ENCODE peak calls at places on chromosomes 5 and 9, in five cellular contexts. G, D, Y, Q and L are unnamed samples.

GRCh38 chr5:169805937-169806700 is 169.0 kb downstream of the DOCK2 start:
- DNase-seq in D (no peak), Q (peak; percentile 66), Y (no peak), G (no peak), L (peak; percentile 64)

GRCh38 chr9:113808391-113809191 is 67.5 kb upstream of the ZNF618 start:
- DNase-seq in D (no peak), Y (no peak), Q (no peak), G (peak; percentile 64), L (no peak)

GRCh38 chr9:116935149-116935897 is 248.2 kb downstream of the TRIM32 start:
- DNase-seq in Y (no peak), G (no peak), Q (peak; percentile 55), D (no peak), L (no peak)

GRCh38 chr5:157761690-157762611 is 18.4 kb downstream of the LSM11 start:
- DNase-seq in Q (no peak), D (no peak), G (no peak), Y (no peak), L (peak; percentile 74)

GRCh38 chr5:122163151-122164069 is 34.1 kb downstream of the ZNF474 start:
- DNase-seq in D (peak; percentile 48), Y (no peak), Q (no peak), G (peak; percentile 75), L (no peak)

GRCh38 chr5:1728846-1729245 is 70.8 kb downstream of the MRPL36 start:
- DNase-seq in Q (no peak), D (no peak), G (peak; percentile 17), Y (peak; percentile 39), L (no peak)

GRCh38 chr5:107979900-107980299 is 309.2 kb upstream of the EFNA5 start:
- DNase-seq in D (no peak), G (no peak), Y (no peak), Q (no peak), L (no peak)

GRCh38 chr9:136622538-136622948 is 40.2 kb upstream of the EGFL7 start:
- DNase-seq in G (no peak), D (no peak), Y (no peak), Q (no peak), L (no peak)

GRCh38 chr9:79858509-79858908 is 286.7 kb downstream of the TLE4 start:
- DNase-seq in Y (no peak), Q (no peak), D (no peak), G (no peak), L (peak; percentile 27)

GRCh38 chr9:4594545-4594944 is 67.5 kb upstream of the PLPP6 start:
- DNase-seq in Y (no peak), G (no peak), D (no peak), Q (no peak), L (no peak)

GRCh38 chr5:68562308-68562707 is 346.8 kb downstream of the PIK3R1 start:
- DNase-seq in G (no peak), Y (no peak), Q (no peak), D (no peak), L (no peak)

GRCh38 chr9:136329636-136330405 is 2.5 kb downstream of the GPSM1 start:
- DNase-seq in D (no peak), G (no peak), Y (no peak), Q (no peak), L (no peak)

GRCh38 chr9:35538361-35539234 is 48.7 kb downstream of the RUSC2 start:
- DNase-seq in Y (peak; percentile 86), G (peak; percentile 81), D (peak; percentile 57), Q (no peak), L (no peak)

GRCh38 chr5:95984287-95984938 is 22.8 kb upstream of the ELL2 start:
- DNase-seq in Q (no peak), G (no peak), D (no peak), Y (no peak), L (no peak)

GRCh38 chr9:110031511-110032173 is 176.3 kb downstream of the C9orf152 start:
- DNase-seq in G (no peak), Q (no peak), Y (no peak), D (no peak), L (no peak)

GRCh38 chr9:134216961-134217360 is 52.6 kb upstream of the RNU6ATAC start:
- DNase-seq in Q (no peak), D (no peak), Y (no peak), G (no peak), L (no peak)

GRCh38 chr9:134218230-134218629 is 53.9 kb upstream of the RNU6ATAC start:
- DNase-seq in Q (no peak), Y (no peak), D (no peak), G (no peak), L (no peak)

GRCh38 chr9:134216449-134216951 is 52.1 kb upstream of the RNU6ATAC start:
- DNase-seq in D (no peak), G (no peak), Q (no peak), Y (peak; percentile 45), L (no peak)

GRCh38 chr9:134215709-134216448 is 51.5 kb upstream of the RNU6ATAC start:
- DNase-seq in Y (peak; percentile 50), Q (no peak), G (no peak), D (no peak), L (no peak)

DNA sequence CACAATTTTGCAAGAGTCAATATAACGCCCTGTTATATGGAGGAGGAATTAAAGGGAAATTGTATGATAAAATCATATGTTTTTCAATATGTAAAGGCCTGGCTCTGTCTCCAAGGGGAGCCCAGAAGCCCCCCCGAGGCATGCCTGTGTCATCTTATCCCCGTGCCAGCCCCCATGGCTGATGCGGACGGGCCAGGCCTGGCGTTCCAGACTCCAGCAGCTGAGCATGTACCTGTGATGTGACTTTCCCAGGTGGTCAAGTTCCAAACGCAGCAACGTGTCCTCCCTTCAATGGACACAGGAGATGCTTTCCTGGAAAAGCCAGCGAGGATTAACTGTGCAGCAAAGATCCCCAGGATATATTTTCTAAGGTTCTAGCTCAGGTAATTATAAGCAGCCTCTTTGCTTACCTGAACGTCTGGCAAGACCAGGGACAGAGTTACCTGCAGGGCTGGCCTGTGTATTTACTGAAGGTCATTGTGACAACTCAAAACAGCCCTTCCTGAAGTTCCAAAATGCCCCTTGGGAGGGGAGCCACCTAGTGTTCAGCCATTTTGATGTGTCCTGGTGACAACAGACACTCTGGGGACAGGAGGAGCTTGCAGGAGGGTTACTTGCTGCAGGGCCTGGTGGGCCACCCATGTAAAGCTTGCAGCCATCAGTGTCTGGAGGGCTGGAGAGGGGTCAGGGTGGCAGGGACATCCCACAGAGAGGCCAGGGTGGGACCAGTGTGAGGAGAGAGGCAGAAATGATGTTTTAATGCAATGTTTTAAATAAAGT is 53.3 kb upstream of the RNU6ATAC start:
- DNase-seq in Y (peak; percentile 49), G (no peak), Q (no peak), D (no peak), L (no peak)
- TF ChIP-seq CTCF in Y (no peak), G (no peak), Q (peak; percentile 18), D (peak; percentile 51), L (peak; percentile 39)

DNA sequence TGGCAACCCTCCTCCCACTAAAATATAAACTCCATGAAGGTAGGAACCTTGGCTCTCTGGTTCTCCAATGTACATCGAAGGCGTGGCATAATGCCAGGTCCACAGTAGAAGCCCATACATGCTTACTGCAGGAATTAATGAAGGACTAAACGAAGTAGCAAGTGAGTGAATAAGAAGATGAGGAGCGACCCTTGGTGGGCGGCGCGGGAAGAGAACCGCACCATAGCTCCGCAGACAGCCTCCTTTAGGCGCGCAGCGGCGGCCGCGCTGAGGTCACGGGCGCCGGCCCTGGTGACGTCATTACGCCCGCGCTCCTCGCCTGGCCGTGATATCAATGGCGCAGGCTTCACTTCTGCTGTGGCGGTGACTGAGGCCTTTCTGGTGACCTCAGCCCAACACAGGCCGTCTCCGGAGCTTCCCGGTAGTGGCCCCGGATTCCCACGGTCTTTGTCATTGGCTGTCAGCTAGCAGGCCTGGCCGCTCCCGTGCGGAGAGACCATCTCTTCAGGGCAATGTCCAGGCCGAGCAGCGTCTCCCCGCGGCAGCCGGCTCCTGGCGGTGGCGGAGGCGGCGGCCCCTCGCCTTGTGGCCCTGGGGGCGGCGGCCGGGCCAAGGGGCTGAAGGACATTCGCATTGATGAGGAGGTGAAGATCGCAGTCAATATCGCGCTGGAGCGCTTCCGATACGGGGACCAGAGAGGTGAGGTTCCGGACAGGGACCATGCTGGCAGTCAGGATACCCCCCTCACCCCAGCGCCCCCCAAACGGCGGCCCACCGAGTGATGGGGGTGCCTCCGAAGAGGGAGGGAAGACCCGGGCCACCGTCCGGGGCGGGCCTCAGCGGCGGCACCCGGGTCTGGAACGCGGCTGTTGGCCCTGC is at the start of gene YTHDC2:
- DNase-seq in G (peak; percentile 82), D (peak; percentile 81), Q (peak; percentile 92), Y (peak; percentile 91), L (peak; percentile 81)
- TF ChIP-seq CTCF in G (peak; percentile 5), D (no peak), Q (peak; percentile 26), Y (peak; percentile 2), L (peak; percentile 37)

GRCh38 chr9:88414298-88414697 is 26.1 kb downstream of the SPIN1 start:
- DNase-seq in G (no peak), Q (no peak), Y (no peak), D (no peak), L (no peak)

GRCh38 chr9:88411471-88411870 is 23.2 kb downstream of the SPIN1 start:
- DNase-seq in D (no peak), Y (no peak), G (no peak), Q (no peak), L (no peak)
- TF ChIP-seq CTCF in D (no peak), Y (no peak), G (no peak), Q (no peak), L (no peak)

GRCh38 chr5:145911164-145911563 is 25.2 kb upstream of the SH3RF2 start:
- DNase-seq in G (no peak), Y (no peak), Q (no peak), D (no peak), L (no peak)

GRCh38 chr5:145906401-145906800 is 30.0 kb upstream of the SH3RF2 start:
- DNase-seq in D (no peak), Q (no peak), G (no peak), Y (no peak), L (no peak)

GRCh38 chr5:145912019-145912418 is 24.4 kb upstream of the SH3RF2 start:
- DNase-seq in G (no peak), Y (no peak), D (no peak), Q (no peak), L (no peak)

GRCh38 chr5:145904743-145905142 is 31.6 kb upstream of the SH3RF2 start:
- DNase-seq in D (no peak), Y (no peak), G (no peak), Q (no peak), L (no peak)

DNA sequence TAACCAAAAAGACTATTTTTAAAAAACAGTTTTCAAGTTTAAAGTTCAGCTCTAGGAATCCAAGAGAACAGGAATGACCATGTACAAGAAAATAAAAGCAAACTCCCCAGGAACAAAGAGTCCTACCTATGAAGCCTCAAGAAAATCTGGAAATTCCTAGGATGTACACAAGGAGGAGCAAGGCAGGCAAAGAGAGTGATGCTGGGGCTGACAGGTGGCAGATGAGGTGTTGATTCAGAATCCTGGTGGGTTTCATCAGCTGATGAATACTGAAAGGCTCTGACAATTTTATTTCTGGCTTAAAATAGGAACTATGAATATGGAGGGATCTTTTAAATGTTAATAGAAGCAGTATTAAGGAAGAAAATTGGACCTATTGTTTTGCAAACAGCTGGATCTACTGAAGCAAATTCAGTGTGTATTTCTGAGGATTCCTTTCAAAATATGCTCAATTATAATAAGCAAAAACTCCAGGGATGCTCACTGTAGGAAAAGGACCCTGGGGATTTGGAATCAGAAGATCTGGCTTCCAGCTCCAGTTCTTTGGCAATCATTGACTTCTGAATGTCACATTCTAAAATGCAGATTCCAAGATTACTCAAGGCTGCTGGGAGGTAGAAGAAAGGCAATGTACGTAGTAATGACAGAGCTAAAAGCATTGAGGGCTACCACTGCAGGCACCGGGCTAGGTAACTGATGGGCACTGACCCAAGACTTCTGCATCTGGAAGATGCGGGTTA is 28.0 kb upstream of the SH3RF2 start:
- DNase-seq in G (no peak), D (no peak), Q (no peak), Y (no peak), L (no peak)
- TF ChIP-seq CTCF in G (peak; percentile 20), D (peak; percentile 19), Q (no peak), Y (no peak), L (no peak)

GRCh38 chr9:129885018-129885669 is 49.9 kb downstream of the USP20 start:
- DNase-seq in G (peak; percentile 45), Y (peak; percentile 80), D (no peak), Q (peak; percentile 73), L (no peak)
- TF ChIP-seq CTCF in G (no peak), Y (no peak), D (no peak), Q (peak; percentile 48), L (peak; percentile 45)